ENCODE peak calls at places on chromosomes 12 and 14, in nine cellular contexts. L, Q, X, H, I, O, P, E and K are unnamed samples.
A peak's percentile ranks its signal among the peaks of the same experiment; 100 is the strongest.

GRCh38 chr14:52935847-52936246 is 15.0 kb downstream of the FERMT2 start:
- DNase-seq in I (no peak), X (no peak), H (no peak), L (no peak), Q (no peak), P (no peak), O (no peak), E (no peak), K (no peak)

GRCh38 chr12:26239508-26240328 is 44.3 kb downstream of the SSPN start:
- DNase-seq in H (no peak), L (peak; percentile 97), P (peak; percentile 63), I (peak; percentile 94), E (peak; percentile 100), Q (no peak), X (peak; percentile 26), O (peak; percentile 38), K (peak; percentile 78)

GRCh38 chr12:106220561-106220960 is 27.3 kb downstream of the CKAP4 start:
- DNase-seq in O (no peak), I (no peak), E (no peak), X (no peak), H (no peak), P (no peak), L (no peak), Q (peak; percentile 8), K (no peak)

GRCh38 chr12:131757111-131757510 is 46.2 kb downstream of the SFSWAP start:
- DNase-seq in L (no peak), P (no peak), O (no peak), X (no peak), Q (peak; percentile 22), I (no peak), E (no peak), H (no peak), K (no peak)

GRCh38 chr12:52362118-52362726 is 5.1 kb downstream of the KRT85 start:
- DNase-seq in X (no peak), H (no peak), O (no peak), P (no peak), L (no peak), I (no peak), Q (peak; percentile 87), E (no peak), K (no peak)

GRCh38 chr14:56196274-56196673 is 78.1 kb downstream of the PELI2 start:
- DNase-seq in X (no peak), Q (no peak), H (no peak), L (peak; percentile 75), O (no peak), I (no peak), P (no peak), E (no peak), K (no peak)

GRCh38 chr12:107504503-107504885 is 181.1 kb upstream of the PWP1 start:
- DNase-seq in I (no peak), L (no peak), X (no peak), Q (no peak), O (no peak), H (no peak), P (no peak), E (no peak), K (no peak)

GRCh38 chr12:104825408-104825807 is 132.7 kb downstream of the SLC41A2 start:
- DNase-seq in L (peak; percentile 41), X (no peak), P (no peak), H (no peak), I (no peak), O (no peak), Q (peak; percentile 66), E (peak; percentile 14), K (no peak)

GRCh38 chr12:38159092-38159551 is 157.5 kb upstream of the ALG10B start:
- DNase-seq in Q (no peak), O (no peak), E (no peak), I (no peak), H (no peak), P (no peak), L (no peak), X (no peak), K (no peak)

GRCh38 chr14:32545109-32545857 is 216.2 kb downstream of the AKAP6 start:
- DNase-seq in P (no peak), I (no peak), H (no peak), X (no peak), L (peak; percentile 7), O (no peak), Q (no peak), E (no peak), K (no peak)

GRCh38 chr14:101780390-101780789 is 18.9 kb downstream of the PPP2R5C start:
- DNase-seq in L (no peak), E (no peak), X (no peak), Q (peak; percentile 67), I (no peak), H (no peak), P (no peak), O (no peak), K (no peak)

GRCh38 chr14:95561001-95561412 is 26.2 kb downstream of the GLRX5 start:
- DNase-seq in Q (peak; percentile 98), P (peak; percentile 96), E (peak; percentile 73), X (peak; percentile 95), H (peak; percentile 21), I (peak; percentile 49), L (peak; percentile 82), O (peak; percentile 79), K (peak; percentile 82)

GRCh38 chr12:51822956-51823355 is 25.6 kb downstream of the FIGNL2 start:
- DNase-seq in Q (no peak), H (no peak), P (no peak), X (no peak), O (no peak), L (no peak), E (no peak), I (no peak), K (no peak)

GRCh38 chr12:60216226-60216625 is 620.4 kb downstream of the SLC16A7 start:
- DNase-seq in X (no peak), I (no peak), L (no peak), H (no peak), E (no peak), P (no peak), O (no peak), Q (no peak), K (no peak)

GRCh38 chr14:74402264-74403251 is 23.5 kb downstream of the SYNDIG1L start:
- DNase-seq in I (no peak), O (no peak), E (no peak), P (no peak), X (no peak), Q (peak; percentile 57), H (no peak), L (no peak), K (no peak)

GRCh38 chr14:102540310-102541028 is 30.9 kb upstream of the ANKRD9 start:
- DNase-seq in Q (peak; percentile 65), I (no peak), E (no peak), H (no peak), P (no peak), L (peak; percentile 24), X (no peak), O (no peak), K (no peak)

GRCh38 chr12:96136129-96136528 is 58.0 kb upstream of the ELK3 start:
- DNase-seq in I (no peak), H (no peak), O (peak; percentile 6), E (peak; percentile 36), X (no peak), Q (no peak), L (peak; percentile 70), P (no peak), K (peak; percentile 18)

DNA sequence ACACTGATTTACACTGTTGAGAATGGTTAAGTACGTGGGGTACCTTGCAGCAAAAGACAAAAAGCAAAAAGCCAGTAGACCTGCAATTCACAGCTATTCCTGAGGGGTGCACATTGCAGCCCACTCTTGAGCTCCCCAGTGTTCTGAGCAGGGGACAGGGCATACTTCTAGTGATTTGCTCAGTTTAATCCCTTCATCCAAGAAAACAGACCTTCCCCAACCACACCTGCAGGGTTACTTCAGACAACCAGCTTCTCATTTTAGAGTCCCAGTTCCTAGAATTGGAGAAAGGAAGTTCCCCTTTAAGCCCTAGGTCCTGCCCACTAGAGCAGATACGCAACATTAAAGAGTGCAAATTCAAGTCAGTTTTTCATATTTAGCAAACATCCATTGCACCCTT is 3.6 kb upstream of the WSB2 start:
- DNase-seq in O (no peak), E (no peak), X (no peak), Q (peak; percentile 71), P (no peak), H (no peak), L (no peak), I (no peak), K (no peak)
- TF ChIP-seq CTCF in O (no peak), E (no peak), X (no peak), Q (peak; percentile 63), P (no peak), H (no peak), L (peak; percentile 7), I (peak; percentile 23), K (peak; percentile 55)

DNA sequence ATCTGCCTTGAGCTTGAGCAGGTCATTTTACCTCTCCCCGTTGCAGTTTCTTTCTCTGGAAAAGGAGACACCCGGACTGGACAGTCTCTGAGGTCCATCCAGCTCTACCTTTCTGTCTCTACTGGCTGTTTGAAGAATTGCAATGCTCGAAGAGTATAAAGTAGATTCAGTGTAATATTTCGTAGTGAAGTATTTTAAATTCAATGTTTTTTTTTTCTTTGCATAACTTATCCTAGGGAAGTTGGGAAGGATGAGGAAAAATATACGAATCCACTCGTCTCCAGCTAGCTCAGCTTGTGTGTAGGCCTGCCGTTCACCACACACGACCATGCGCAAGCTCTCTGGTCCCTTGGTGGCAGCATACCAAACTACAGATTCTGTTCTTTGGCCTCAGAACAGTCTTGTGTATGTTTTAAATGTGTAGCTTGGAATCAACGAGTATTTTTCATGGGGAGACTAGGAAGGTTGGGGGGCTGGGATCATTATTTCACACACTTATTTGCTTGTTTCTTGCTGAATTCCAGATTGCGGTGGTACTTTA is 307.9 kb downstream of the CACNA1C start:
- DNase-seq in X (no peak), Q (no peak), I (no peak), O (no peak), P (no peak), H (no peak), L (no peak), E (no peak), K (no peak)
- TF ChIP-seq CTCF in X (no peak), Q (peak; percentile 83), I (peak; percentile 21), O (peak; percentile 30), P (no peak), H (no peak), L (peak; percentile 27), E (peak; percentile 24), K (peak; percentile 48)

GRCh38 chr12:108815875-108816594 is 41.3 kb downstream of the SSH1 start:
- DNase-seq in P (no peak), E (peak; percentile 85), Q (no peak), H (no peak), L (peak; percentile 78), I (no peak), O (no peak), X (no peak), K (no peak)
- TF ChIP-seq CTCF in P (no peak), E (no peak), Q (no peak), H (no peak), L (no peak), I (no peak), O (no peak), X (no peak), K (no peak)

DNA sequence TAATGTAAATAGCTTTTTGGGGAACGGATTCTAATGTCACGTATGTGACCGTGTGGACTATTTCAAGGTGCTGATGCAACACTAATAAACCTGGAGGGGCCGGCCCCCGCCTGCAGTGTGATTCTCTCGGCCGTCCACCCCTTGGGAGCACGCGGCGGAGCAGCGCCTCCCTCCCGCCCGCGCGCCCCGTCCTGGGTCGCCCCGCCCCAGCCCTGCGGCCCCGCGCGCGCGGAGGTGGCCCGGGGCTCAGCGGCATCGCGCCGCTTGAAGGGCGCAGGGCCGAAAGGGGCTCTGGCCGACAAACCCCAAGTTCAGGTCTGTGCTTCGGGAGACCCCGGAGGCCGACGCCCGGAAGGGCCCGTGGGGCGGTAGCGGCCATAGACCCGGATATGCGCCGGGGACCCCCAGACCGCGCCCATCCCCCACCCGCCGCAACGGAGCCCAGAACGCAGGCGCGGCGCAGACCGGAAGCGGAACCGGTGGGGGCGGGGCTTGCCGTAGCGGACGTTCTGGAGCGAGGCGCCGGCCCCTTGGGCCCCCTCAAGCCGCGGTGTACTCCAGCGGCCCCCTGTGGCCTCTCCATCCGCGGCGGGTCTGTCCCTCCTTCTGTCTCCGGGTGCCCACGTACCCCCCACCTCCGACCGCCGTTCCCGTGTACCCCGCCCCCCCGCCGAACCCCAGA is at the start of gene TEX22:
- DNase-seq in L (peak; percentile 63), I (no peak), X (peak; percentile 88), H (peak; percentile 41), E (peak; percentile 26), Q (peak; percentile 92), P (peak; percentile 90), O (peak; percentile 94), K (peak; percentile 54)
- TF ChIP-seq CTCF in L (no peak), I (no peak), X (no peak), H (peak; percentile 24), E (no peak), Q (no peak), P (no peak), O (peak; percentile 53), K (peak; percentile 41)